ENCODE peak calls at places on chromosomes 7 and 10, in five cellular contexts. One of them, this sample, is unnamed.

GRCh38 chr10:129604333-129605032 is 137.4 kb downstream of the MGMT start:
- DNase-seq in kidney: no peak
- DNase-seq in psoas muscle: no peak
- DNase-seq in naive thymus-derived CD4-positive, alpha-beta T cell: no peak
- DNase-seq in RWPE1: no peak
- DNase-seq in this sample: no peak

GRCh38 chr10:70886921-70887665 is 1.3 kb downstream of the PCBD1 start:
- DNase-seq in psoas muscle: no peak
- DNase-seq in kidney: no peak
- DNase-seq in RWPE1: no peak
- DNase-seq in naive thymus-derived CD4-positive, alpha-beta T cell: no peak
- DNase-seq in this sample: no peak

GRCh38 chr7:51062222-51062987 is 254.2 kb downstream of the COBL start:
- DNase-seq in psoas muscle: no peak
- DNase-seq in RWPE1: no peak
- DNase-seq in kidney: no peak
- DNase-seq in naive thymus-derived CD4-positive, alpha-beta T cell: no peak
- DNase-seq in this sample: no peak

GRCh38 chr10:4108693-4109092 is 323.7 kb upstream of the KLF6 start:
- DNase-seq in kidney: no peak
- DNase-seq in naive thymus-derived CD4-positive, alpha-beta T cell: no peak
- DNase-seq in RWPE1: no peak
- DNase-seq in psoas muscle: no peak
- DNase-seq in this sample: no peak

GRCh38 chr7:137734221-137734620 is 112.6 kb downstream of the DGKI start:
- DNase-seq in kidney: no peak
- DNase-seq in naive thymus-derived CD4-positive, alpha-beta T cell: no peak
- DNase-seq in RWPE1: no peak
- DNase-seq in psoas muscle: no peak
- DNase-seq in this sample: no peak

GRCh38 chr10:35194471-35194870 is 67.8 kb downstream of the CREM start:
- DNase-seq in kidney: no peak
- DNase-seq in RWPE1: no peak
- DNase-seq in psoas muscle: no peak
- DNase-seq in naive thymus-derived CD4-positive, alpha-beta T cell: no peak
- DNase-seq in this sample: no peak

GRCh38 chr10:99779335-99779734 is 3.1 kb upstream of the ABCC2 start:
- DNase-seq in psoas muscle: no peak
- DNase-seq in naive thymus-derived CD4-positive, alpha-beta T cell: no peak
- DNase-seq in RWPE1: peak
- DNase-seq in kidney: no peak
- DNase-seq in this sample: no peak

GRCh38 chr10:101466016-101466912 is 112.3 kb downstream of the BTRC start:
- DNase-seq in naive thymus-derived CD4-positive, alpha-beta T cell: no peak
- DNase-seq in kidney: no peak
- DNase-seq in psoas muscle: no peak
- DNase-seq in RWPE1: no peak
- DNase-seq in this sample: no peak

GRCh38 chr10:34024708-34025425 is 690.4 kb upstream of the NRP1 start:
- DNase-seq in kidney: no peak
- DNase-seq in RWPE1: peak
- DNase-seq in naive thymus-derived CD4-positive, alpha-beta T cell: no peak
- DNase-seq in psoas muscle: peak
- DNase-seq in this sample: no peak

GRCh38 chr7:124796771-124797170 is 31.2 kb upstream of the GPR37 start:
- DNase-seq in kidney: no peak
- DNase-seq in naive thymus-derived CD4-positive, alpha-beta T cell: no peak
- DNase-seq in psoas muscle: no peak
- DNase-seq in RWPE1: no peak
- DNase-seq in this sample: no peak

GRCh38 chr10:15486404-15486803 is 115.3 kb upstream of the FAM171A1 start:
- DNase-seq in naive thymus-derived CD4-positive, alpha-beta T cell: no peak
- DNase-seq in kidney: no peak
- DNase-seq in psoas muscle: no peak
- DNase-seq in RWPE1: no peak
- DNase-seq in this sample: no peak

GRCh38 chr7:13793926-13794325 is 195.5 kb downstream of the ETV1 start:
- DNase-seq in psoas muscle: no peak
- DNase-seq in RWPE1: no peak
- DNase-seq in naive thymus-derived CD4-positive, alpha-beta T cell: no peak
- DNase-seq in kidney: no peak
- DNase-seq in this sample: no peak

GRCh38 chr7:113263749-113264148 is 145.4 kb upstream of the SMIM30 start:
- DNase-seq in naive thymus-derived CD4-positive, alpha-beta T cell: no peak
- DNase-seq in RWPE1: no peak
- DNase-seq in psoas muscle: no peak
- DNase-seq in kidney: no peak
- DNase-seq in this sample: no peak
- H3K27ac ChIP-seq in naive thymus-derived CD4-positive, alpha-beta T cell: no peak
- H3K27ac ChIP-seq in RWPE1: no peak
- H3K27ac ChIP-seq in psoas muscle: no peak
- H3K27ac ChIP-seq in kidney: no peak
- H3K27ac ChIP-seq in this sample: no peak

DNA sequence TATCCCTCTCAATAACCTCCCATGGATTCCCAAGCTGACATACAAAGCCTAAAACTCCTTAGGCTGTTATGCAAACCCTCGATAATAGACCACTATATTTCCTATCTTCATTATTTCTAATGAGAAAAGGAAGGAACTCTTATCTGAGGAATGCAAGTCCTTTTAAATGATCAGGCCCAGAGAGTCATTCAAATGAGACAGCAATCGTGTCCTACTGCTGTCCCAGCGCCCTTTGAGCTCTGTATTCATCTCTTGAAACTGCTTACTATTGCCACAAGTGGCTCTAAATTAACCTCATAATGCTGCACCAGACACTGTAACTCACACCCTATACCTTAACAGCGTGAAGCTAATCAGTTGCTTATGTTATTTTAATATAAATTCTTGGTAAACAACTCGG is 182.1 kb upstream of the NAMPT start:
- DNase-seq in kidney: no peak
- DNase-seq in RWPE1: no peak
- DNase-seq in naive thymus-derived CD4-positive, alpha-beta T cell: no peak
- DNase-seq in psoas muscle: no peak
- DNase-seq in this sample: no peak
- H3K27ac ChIP-seq in kidney: no peak
- H3K27ac ChIP-seq in RWPE1: no peak
- H3K27ac ChIP-seq in naive thymus-derived CD4-positive, alpha-beta T cell: no peak
- H3K27ac ChIP-seq in psoas muscle: no peak
- H3K27ac ChIP-seq in this sample: no peak

DNA sequence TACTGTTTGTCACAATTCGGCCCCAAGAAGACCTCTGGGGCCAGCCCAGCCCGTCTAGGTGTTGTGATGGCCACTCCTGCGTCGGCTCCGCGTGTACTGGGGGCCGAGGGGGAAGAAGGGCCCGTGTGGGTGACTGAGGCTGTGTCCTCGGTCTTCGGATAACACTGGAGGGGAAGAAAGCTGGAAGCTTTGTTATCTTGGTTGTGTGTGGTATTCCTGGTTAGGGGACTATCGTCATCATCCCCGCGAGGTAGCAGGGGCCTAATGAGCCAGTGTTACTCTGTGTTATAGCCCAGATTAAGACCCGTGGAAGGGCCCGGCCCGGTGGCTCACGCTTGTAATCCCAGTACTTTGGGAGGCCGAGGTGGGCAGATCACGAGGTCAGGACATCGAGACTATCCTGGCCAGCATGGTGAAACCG is 854 bp downstream of the MTG1 start:
- DNase-seq in psoas muscle: no peak
- DNase-seq in naive thymus-derived CD4-positive, alpha-beta T cell: no peak
- DNase-seq in RWPE1: no peak
- DNase-seq in kidney: peak
- DNase-seq in this sample: no peak
- H3K27ac ChIP-seq in psoas muscle: peak
- H3K27ac ChIP-seq in naive thymus-derived CD4-positive, alpha-beta T cell: peak
- H3K27ac ChIP-seq in RWPE1: peak
- H3K27ac ChIP-seq in kidney: no peak
- H3K27ac ChIP-seq in this sample: no peak

DNA sequence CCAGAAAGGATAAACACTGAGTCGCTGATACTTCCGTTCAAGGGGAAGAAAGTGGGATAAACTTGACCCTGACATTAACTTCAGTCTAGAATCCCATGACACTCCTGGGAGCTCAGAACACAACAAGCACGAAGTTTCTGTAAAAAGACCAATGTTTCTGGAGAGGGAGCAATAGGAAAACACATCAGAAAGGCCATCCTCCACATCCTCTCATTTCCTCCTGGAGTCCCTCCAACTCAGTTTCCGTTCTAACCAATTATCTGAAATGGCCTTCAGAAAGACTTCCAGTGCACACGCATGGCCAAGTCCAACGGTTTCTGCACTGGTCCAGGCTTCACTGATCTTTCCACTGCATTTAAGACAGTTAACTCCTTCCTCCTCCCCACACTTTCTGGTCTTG is 113.4 kb downstream of the SORBS1 start:
- DNase-seq in naive thymus-derived CD4-positive, alpha-beta T cell: no peak
- DNase-seq in psoas muscle: no peak
- DNase-seq in kidney: no peak
- DNase-seq in RWPE1: no peak
- DNase-seq in this sample: no peak
- H3K27ac ChIP-seq in naive thymus-derived CD4-positive, alpha-beta T cell: no peak
- H3K27ac ChIP-seq in psoas muscle: peak
- H3K27ac ChIP-seq in kidney: peak
- H3K27ac ChIP-seq in RWPE1: no peak
- H3K27ac ChIP-seq in this sample: no peak

GRCh38 chr10:73891585-73891984 is 17.2 kb upstream of the CAMK2G start:
- DNase-seq in naive thymus-derived CD4-positive, alpha-beta T cell: no peak
- DNase-seq in psoas muscle: no peak
- DNase-seq in kidney: no peak
- DNase-seq in RWPE1: no peak
- DNase-seq in this sample: no peak
- H3K27ac ChIP-seq in naive thymus-derived CD4-positive, alpha-beta T cell: no peak
- H3K27ac ChIP-seq in psoas muscle: no peak
- H3K27ac ChIP-seq in kidney: no peak
- H3K27ac ChIP-seq in RWPE1: peak
- H3K27ac ChIP-seq in this sample: no peak

GRCh38 chr10:73552819-73553218 is 38.3 kb downstream of the USP54 start:
- DNase-seq in RWPE1: no peak
- DNase-seq in kidney: no peak
- DNase-seq in psoas muscle: no peak
- DNase-seq in naive thymus-derived CD4-positive, alpha-beta T cell: no peak
- DNase-seq in this sample: no peak

GRCh38 chr10:73553316-73553715 is 37.8 kb downstream of the USP54 start:
- DNase-seq in kidney: no peak
- DNase-seq in naive thymus-derived CD4-positive, alpha-beta T cell: no peak
- DNase-seq in psoas muscle: peak
- DNase-seq in RWPE1: no peak
- DNase-seq in this sample: no peak

GRCh38 chr10:73553726-73554125 is 37.4 kb downstream of the USP54 start:
- DNase-seq in naive thymus-derived CD4-positive, alpha-beta T cell: no peak
- DNase-seq in kidney: no peak
- DNase-seq in psoas muscle: no peak
- DNase-seq in RWPE1: no peak
- DNase-seq in this sample: no peak

GRCh38 chr10:73556855-73557254 is 34.3 kb downstream of the USP54 start:
- DNase-seq in naive thymus-derived CD4-positive, alpha-beta T cell: no peak
- DNase-seq in kidney: no peak
- DNase-seq in psoas muscle: no peak
- DNase-seq in RWPE1: no peak
- DNase-seq in this sample: no peak

DNA sequence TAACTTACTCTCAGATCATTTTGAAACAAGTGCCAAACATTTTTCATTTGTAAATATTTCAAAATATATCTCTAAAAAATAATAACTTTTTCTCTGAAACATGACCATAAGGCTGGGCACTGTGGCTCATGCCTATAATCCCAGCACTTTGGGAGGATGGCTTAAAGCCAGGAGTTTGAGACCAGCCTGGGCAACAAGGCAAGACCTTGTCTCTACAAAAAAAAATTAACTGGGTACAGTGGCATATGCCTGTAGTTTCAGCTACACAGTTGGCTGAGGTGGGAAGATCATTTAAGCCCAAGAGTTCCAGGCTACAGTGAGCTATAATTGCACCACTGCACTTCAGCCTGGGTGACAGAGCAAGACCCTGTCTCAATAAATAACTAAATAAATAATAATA is 36.4 kb downstream of the USP54 start:
- DNase-seq in kidney: no peak
- DNase-seq in RWPE1: no peak
- DNase-seq in naive thymus-derived CD4-positive, alpha-beta T cell: no peak
- DNase-seq in psoas muscle: no peak
- DNase-seq in this sample: no peak
- H3K27ac ChIP-seq in kidney: no peak
- H3K27ac ChIP-seq in RWPE1: no peak
- H3K27ac ChIP-seq in naive thymus-derived CD4-positive, alpha-beta T cell: no peak
- H3K27ac ChIP-seq in psoas muscle: peak
- H3K27ac ChIP-seq in this sample: no peak

GRCh38 chr10:103928784-103929183 is 10.8 kb upstream of the STN1 start:
- DNase-seq in psoas muscle: no peak
- DNase-seq in naive thymus-derived CD4-positive, alpha-beta T cell: no peak
- DNase-seq in RWPE1: no peak
- DNase-seq in kidney: no peak
- DNase-seq in this sample: no peak
- H3K27ac ChIP-seq in psoas muscle: no peak
- H3K27ac ChIP-seq in naive thymus-derived CD4-positive, alpha-beta T cell: no peak
- H3K27ac ChIP-seq in RWPE1: no peak
- H3K27ac ChIP-seq in kidney: no peak
- H3K27ac ChIP-seq in this sample: no peak

This sample was measured in iPS DF 6.9.